ENCODE peak calls at places on chromosomes 1 and 21, in six cellular contexts. One of them, this sample, is unnamed. For H3K9me3, the result is how much of the 10 kb centered on the place peaks cover.

GRCh38 chr1:56438901-56439551 is 140.3 kb downstream of the PLPP3 start:
- DNase-seq in psoas muscle: no peak
- DNase-seq in AG04450: no peak
- DNase-seq in tibial nerve: no peak
- DNase-seq in heart left ventricle: no peak
- DNase-seq in left lung: no peak
- DNase-seq in this sample: no peak

GRCh38 chr1:206829875-206830274 is 35.5 kb upstream of the IL20 start:
- DNase-seq in tibial nerve: no peak
- DNase-seq in heart left ventricle: no peak
- DNase-seq in AG04450: no peak
- DNase-seq in psoas muscle: no peak
- DNase-seq in left lung: no peak
- DNase-seq in this sample: no peak

GRCh38 chr1:232201024-232201423 is 428.9 kb downstream of the SIPA1L2 start:
- DNase-seq in heart left ventricle: no peak
- DNase-seq in left lung: no peak
- DNase-seq in tibial nerve: no peak
- DNase-seq in psoas muscle: no peak
- DNase-seq in AG04450: no peak
- DNase-seq in this sample: no peak

GRCh38 chr21:23155281-23155680 is 2157.1 kb downstream of the NCAM2 start:
- DNase-seq in psoas muscle: no peak
- DNase-seq in AG04450: no peak
- DNase-seq in tibial nerve: no peak
- DNase-seq in left lung: no peak
- DNase-seq in heart left ventricle: no peak
- DNase-seq in this sample: no peak

GRCh38 chr1:65512967-65513777 is 92.7 kb downstream of the LEPR start:
- DNase-seq in heart left ventricle: no peak
- DNase-seq in tibial nerve: no peak
- DNase-seq in psoas muscle: no peak
- DNase-seq in left lung: no peak
- DNase-seq in AG04450: no peak
- DNase-seq in this sample: no peak

GRCh38 chr1:38803647-38804046 is 55.9 kb downstream of the RRAGC start:
- DNase-seq in tibial nerve: no peak
- DNase-seq in left lung: no peak
- DNase-seq in AG04450: no peak
- DNase-seq in psoas muscle: no peak
- DNase-seq in heart left ventricle: no peak
- DNase-seq in this sample: no peak

GRCh38 chr1:182331412-182331811 is 60.2 kb downstream of the GLUL start:
- DNase-seq in left lung: no peak
- DNase-seq in tibial nerve: no peak
- DNase-seq in psoas muscle: no peak
- DNase-seq in AG04450: no peak
- DNase-seq in heart left ventricle: no peak
- DNase-seq in this sample: no peak

GRCh38 chr1:172480421-172480820 is 36.6 kb upstream of the PIGC start:
- DNase-seq in left lung: no peak
- DNase-seq in heart left ventricle: no peak
- DNase-seq in AG04450: no peak
- DNase-seq in tibial nerve: no peak
- DNase-seq in psoas muscle: no peak
- DNase-seq in this sample: no peak

GRCh38 chr1:36705629-36706028 is 222.9 kb upstream of the CSF3R start:
- DNase-seq in AG04450: no peak
- DNase-seq in left lung: no peak
- DNase-seq in psoas muscle: no peak
- DNase-seq in tibial nerve: no peak
- DNase-seq in heart left ventricle: no peak
- DNase-seq in this sample: no peak

GRCh38 chr21:26115346-26115745 is 55.2 kb downstream of the APP start:
- DNase-seq in tibial nerve: no peak
- DNase-seq in left lung: no peak
- DNase-seq in psoas muscle: no peak
- DNase-seq in heart left ventricle: no peak
- DNase-seq in AG04450: no peak
- DNase-seq in this sample: no peak
- H3K9me3 ChIP-seq in tibial nerve: under half
- H3K9me3 ChIP-seq in left lung: under half
- H3K9me3 ChIP-seq in psoas muscle: under half
- H3K9me3 ChIP-seq in heart left ventricle: under half
- H3K9me3 ChIP-seq in AG04450: under half
- H3K9me3 ChIP-seq in this sample: under half

GRCh38 chr1:8653878-8654277 is 163.6 kb downstream of the RERE start:
- DNase-seq in AG04450: no peak
- DNase-seq in tibial nerve: no peak
- DNase-seq in left lung: no peak
- DNase-seq in heart left ventricle: no peak
- DNase-seq in psoas muscle: no peak
- DNase-seq in this sample: no peak
- H3K4me3 ChIP-seq in AG04450: no peak
- H3K4me3 ChIP-seq in tibial nerve: no peak
- H3K4me3 ChIP-seq in left lung: no peak
- H3K4me3 ChIP-seq in heart left ventricle: no peak
- H3K4me3 ChIP-seq in psoas muscle: no peak
- H3K4me3 ChIP-seq in this sample: no peak

DNA sequence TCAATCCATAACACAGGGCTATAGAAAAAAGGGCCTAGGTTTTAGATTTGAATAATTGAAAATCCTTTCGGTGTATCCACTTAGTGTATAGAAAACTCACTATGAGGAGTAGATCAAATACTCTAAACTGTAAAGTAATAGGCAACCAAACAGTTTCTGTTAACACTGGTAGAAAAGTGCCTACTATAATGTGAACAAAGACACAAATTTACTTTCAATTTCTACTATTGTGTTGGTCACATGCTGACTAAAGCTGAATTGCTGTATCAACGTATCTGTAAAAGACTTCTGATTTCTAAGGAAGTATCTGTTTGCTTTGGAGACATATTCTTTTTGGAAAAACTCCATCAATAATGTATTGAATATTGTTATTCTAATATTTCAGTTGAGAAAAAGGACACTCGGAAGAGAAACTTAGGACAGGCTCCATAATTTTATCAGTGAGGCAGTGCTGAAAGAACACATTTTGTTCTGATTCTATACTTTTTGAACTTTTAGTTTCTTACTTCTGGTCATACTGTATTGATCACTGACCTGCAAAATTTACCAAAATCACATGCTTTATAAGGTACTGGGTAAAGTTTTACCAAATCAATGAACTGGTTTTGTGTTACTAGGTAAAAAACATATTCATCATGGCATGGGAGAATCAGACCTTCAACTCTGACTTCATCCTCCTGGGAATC is at the start of gene OR2M5:
- DNase-seq in tibial nerve: no peak
- DNase-seq in left lung: no peak
- DNase-seq in heart left ventricle: no peak
- DNase-seq in AG04450: no peak
- DNase-seq in psoas muscle: no peak
- DNase-seq in this sample: no peak
- H3K9me3 ChIP-seq in tibial nerve: under half
- H3K9me3 ChIP-seq in left lung: under half
- H3K9me3 ChIP-seq in heart left ventricle: under half
- H3K9me3 ChIP-seq in AG04450: under half
- H3K9me3 ChIP-seq in psoas muscle: under half
- H3K9me3 ChIP-seq in this sample: under half

GRCh38 chr1:219927298-219927955 is 930 bp downstream of the SLC30A10 start:
- DNase-seq in AG04450: no peak
- DNase-seq in left lung: no peak
- DNase-seq in heart left ventricle: no peak
- DNase-seq in psoas muscle: no peak
- DNase-seq in tibial nerve: no peak
- DNase-seq in this sample: no peak
- H3K4me3 ChIP-seq in AG04450: peak
- H3K4me3 ChIP-seq in left lung: peak
- H3K4me3 ChIP-seq in heart left ventricle: peak
- H3K4me3 ChIP-seq in psoas muscle: peak
- H3K4me3 ChIP-seq in tibial nerve: peak
- H3K4me3 ChIP-seq in this sample: peak